ENCODE peak calls at places on chromosomes 16 and 17, in eight cellular contexts. One of them, this sample, is unnamed.
A peak's percentile ranks its signal among the peaks of the same experiment; 100 is the strongest.

GRCh38 chr17:18070861-18071340 is 16.8 kb upstream of the DRG2 start:
- DNase-seq in sigmoid colon: no peak
- DNase-seq in tibial artery: no peak
- DNase-seq in OCI-LY7: no peak
- DNase-seq in thyroid gland: peak; percentile 44
- DNase-seq in AG04450: peak; percentile 3
- DNase-seq in AG04449: no peak
- DNase-seq in upper lobe of right lung: no peak
- DNase-seq in this sample: no peak

GRCh38 chr17:9221231-9222180 is 200.2 kb downstream of the NTN1 start:
- DNase-seq in sigmoid colon: no peak
- DNase-seq in OCI-LY7: no peak
- DNase-seq in AG04450: no peak
- DNase-seq in tibial artery: no peak
- DNase-seq in AG04449: no peak
- DNase-seq in upper lobe of right lung: no peak
- DNase-seq in thyroid gland: no peak
- DNase-seq in this sample: no peak

GRCh38 chr17:65567566-65567965 is 6.1 kb upstream of the AXIN2 start:
- DNase-seq in thyroid gland: no peak
- DNase-seq in OCI-LY7: no peak
- DNase-seq in upper lobe of right lung: no peak
- DNase-seq in tibial artery: no peak
- DNase-seq in sigmoid colon: no peak
- DNase-seq in AG04450: no peak
- DNase-seq in AG04449: no peak
- DNase-seq in this sample: no peak

GRCh38 chr17:4529533-4530152 is 25.5 kb downstream of the MYBBP1A start:
- DNase-seq in tibial artery: no peak
- DNase-seq in thyroid gland: no peak
- DNase-seq in AG04449: no peak
- DNase-seq in AG04450: no peak
- DNase-seq in sigmoid colon: no peak
- DNase-seq in OCI-LY7: no peak
- DNase-seq in upper lobe of right lung: no peak
- DNase-seq in this sample: no peak

GRCh38 chr16:12480916-12481315 is 322.8 kb downstream of the CPPED1 start:
- DNase-seq in OCI-LY7: no peak
- DNase-seq in sigmoid colon: no peak
- DNase-seq in AG04450: no peak
- DNase-seq in thyroid gland: no peak
- DNase-seq in upper lobe of right lung: peak; percentile 6
- DNase-seq in AG04449: no peak
- DNase-seq in tibial artery: no peak
- DNase-seq in this sample: no peak

GRCh38 chr17:62761884-62762283 is 46.2 kb downstream of the MARCHF10 start:
- DNase-seq in upper lobe of right lung: no peak
- DNase-seq in AG04449: no peak
- DNase-seq in tibial artery: no peak
- DNase-seq in thyroid gland: no peak
- DNase-seq in AG04450: no peak
- DNase-seq in sigmoid colon: no peak
- DNase-seq in OCI-LY7: no peak
- DNase-seq in this sample: no peak

GRCh38 chr16:66129196-66129595 is 237.3 kb upstream of the CDH5 start:
- DNase-seq in AG04450: no peak
- DNase-seq in tibial artery: no peak
- DNase-seq in sigmoid colon: no peak
- DNase-seq in OCI-LY7: no peak
- DNase-seq in upper lobe of right lung: no peak
- DNase-seq in AG04449: no peak
- DNase-seq in thyroid gland: no peak
- DNase-seq in this sample: no peak

GRCh38 chr17:55601874-55602364 is 90.7 kb upstream of the SMIM36 start:
- DNase-seq in tibial artery: no peak
- DNase-seq in OCI-LY7: peak; percentile 26
- DNase-seq in sigmoid colon: no peak
- DNase-seq in upper lobe of right lung: no peak
- DNase-seq in thyroid gland: no peak
- DNase-seq in AG04450: no peak
- DNase-seq in AG04449: no peak
- DNase-seq in this sample: no peak

GRCh38 chr17:79947351-79948031 is 88.2 kb downstream of the TBC1D16 start:
- DNase-seq in upper lobe of right lung: peak; percentile 60
- DNase-seq in OCI-LY7: no peak
- DNase-seq in AG04449: no peak
- DNase-seq in sigmoid colon: peak; percentile 58
- DNase-seq in AG04450: no peak
- DNase-seq in tibial artery: peak; percentile 55
- DNase-seq in thyroid gland: no peak
- DNase-seq in this sample: peak; percentile 16

GRCh38 chr17:28579526-28579925 is 2.8 kb upstream of the ALDOC start:
- DNase-seq in OCI-LY7: no peak
- DNase-seq in tibial artery: no peak
- DNase-seq in sigmoid colon: no peak
- DNase-seq in thyroid gland: no peak
- DNase-seq in upper lobe of right lung: no peak
- DNase-seq in AG04449: no peak
- DNase-seq in AG04450: no peak
- DNase-seq in this sample: no peak

GRCh38 chr16:71263581-71263980 is 25.6 kb downstream of the CMTR2 start:
- DNase-seq in tibial artery: no peak
- DNase-seq in thyroid gland: no peak
- DNase-seq in AG04450: no peak
- DNase-seq in sigmoid colon: no peak
- DNase-seq in upper lobe of right lung: no peak
- DNase-seq in AG04449: no peak
- DNase-seq in OCI-LY7: no peak
- DNase-seq in this sample: no peak

GRCh38 chr17:48037036-48037881 is at the start of gene COPZ2:
- DNase-seq in OCI-LY7: no peak
- DNase-seq in thyroid gland: peak; percentile 84
- DNase-seq in AG04450: no peak
- DNase-seq in upper lobe of right lung: peak; percentile 87
- DNase-seq in sigmoid colon: peak; percentile 87
- DNase-seq in tibial artery: peak; percentile 87
- DNase-seq in AG04449: no peak
- DNase-seq in this sample: no peak

GRCh38 chr16:48608871-48609452 is 1.0 kb downstream of the N4BP1 start:
- DNase-seq in AG04449: no peak
- DNase-seq in upper lobe of right lung: no peak
- DNase-seq in tibial artery: no peak
- DNase-seq in OCI-LY7: no peak
- DNase-seq in AG04450: no peak
- DNase-seq in thyroid gland: no peak
- DNase-seq in sigmoid colon: no peak
- DNase-seq in this sample: no peak

GRCh38 chr17:77182205-77182604 is 41.4 kb downstream of the SEC14L1 start:
- DNase-seq in OCI-LY7: peak; percentile 26
- DNase-seq in AG04450: no peak
- DNase-seq in AG04449: no peak
- DNase-seq in sigmoid colon: no peak
- DNase-seq in tibial artery: no peak
- DNase-seq in thyroid gland: no peak
- DNase-seq in upper lobe of right lung: no peak
- DNase-seq in this sample: no peak

GRCh38 chr17:58575511-58575910 is 61.1 kb upstream of the MTMR4 start:
- DNase-seq in AG04449: peak; percentile 16
- DNase-seq in AG04450: no peak
- DNase-seq in tibial artery: no peak
- DNase-seq in sigmoid colon: no peak
- DNase-seq in OCI-LY7: no peak
- DNase-seq in thyroid gland: no peak
- DNase-seq in upper lobe of right lung: no peak
- DNase-seq in this sample: peak; percentile 32

GRCh38 chr17:80596760-80597608 is 52.3 kb downstream of the RPTOR start:
- DNase-seq in AG04449: no peak
- DNase-seq in AG04450: no peak
- DNase-seq in thyroid gland: no peak
- DNase-seq in upper lobe of right lung: no peak
- DNase-seq in OCI-LY7: no peak
- DNase-seq in sigmoid colon: no peak
- DNase-seq in tibial artery: no peak
- DNase-seq in this sample: no peak

GRCh38 chr17:37067555-37068111 is 118.9 kb downstream of the AATF start:
- DNase-seq in AG04449: peak; percentile 23
- DNase-seq in AG04450: peak; percentile 38
- DNase-seq in tibial artery: no peak
- DNase-seq in OCI-LY7: no peak
- DNase-seq in thyroid gland: no peak
- DNase-seq in sigmoid colon: peak; percentile 69
- DNase-seq in upper lobe of right lung: no peak
- DNase-seq in this sample: peak; percentile 45

GRCh38 chr16:15866451-15866850 is 9.6 kb upstream of the MYH11 start:
- DNase-seq in tibial artery: no peak
- DNase-seq in AG04450: no peak
- DNase-seq in upper lobe of right lung: no peak
- DNase-seq in sigmoid colon: no peak
- DNase-seq in thyroid gland: no peak
- DNase-seq in AG04449: no peak
- DNase-seq in OCI-LY7: no peak
- DNase-seq in this sample: no peak

GRCh38 chr16:52050418-52050817 is 496.5 kb downstream of the TOX3 start:
- DNase-seq in sigmoid colon: no peak
- DNase-seq in OCI-LY7: no peak
- DNase-seq in thyroid gland: no peak
- DNase-seq in AG04449: no peak
- DNase-seq in upper lobe of right lung: no peak
- DNase-seq in AG04450: no peak
- DNase-seq in tibial artery: no peak
- DNase-seq in this sample: no peak

GRCh38 chr16:13510425-13511151 is 409.4 kb upstream of the ERCC4 start:
- DNase-seq in OCI-LY7: peak; percentile 8
- DNase-seq in upper lobe of right lung: no peak
- DNase-seq in AG04450: no peak
- DNase-seq in AG04449: no peak
- DNase-seq in thyroid gland: no peak
- DNase-seq in sigmoid colon: no peak
- DNase-seq in tibial artery: no peak
- DNase-seq in this sample: no peak

GRCh38 chr17:8408371-8408770 is 10.7 kb upstream of the RNF222 start:
- DNase-seq in thyroid gland: peak; percentile 84
- DNase-seq in OCI-LY7: no peak
- DNase-seq in AG04450: no peak
- DNase-seq in sigmoid colon: no peak
- DNase-seq in tibial artery: peak; percentile 56
- DNase-seq in AG04449: no peak
- DNase-seq in upper lobe of right lung: no peak
- DNase-seq in this sample: no peak

GRCh38 chr17:50488880-50489279 is 10.2 kb downstream of the RSAD1 start:
- DNase-seq in sigmoid colon: no peak
- DNase-seq in OCI-LY7: no peak
- DNase-seq in AG04449: no peak
- DNase-seq in thyroid gland: no peak
- DNase-seq in AG04450: no peak
- DNase-seq in tibial artery: no peak
- DNase-seq in upper lobe of right lung: no peak
- DNase-seq in this sample: no peak
- H3K4me3 ChIP-seq in sigmoid colon: no peak overlapping the region
- H3K4me3 ChIP-seq in OCI-LY7: no peak overlapping the region
- H3K4me3 ChIP-seq in AG04449: no peak overlapping the region
- H3K4me3 ChIP-seq in thyroid gland: no peak overlapping the region
- H3K4me3 ChIP-seq in AG04450: no peak overlapping the region
- H3K4me3 ChIP-seq in tibial artery: no peak overlapping the region
- H3K4me3 ChIP-seq in upper lobe of right lung: no peak overlapping the region
- H3K4me3 ChIP-seq in this sample: no peak overlapping the region

GRCh38 chr16:49757744-49758069 is 98.2 kb downstream of the ZNF423 start:
- DNase-seq in AG04450: no peak
- DNase-seq in OCI-LY7: no peak
- DNase-seq in upper lobe of right lung: no peak
- DNase-seq in AG04449: no peak
- DNase-seq in tibial artery: no peak
- DNase-seq in thyroid gland: no peak
- DNase-seq in sigmoid colon: no peak
- DNase-seq in this sample: no peak

GRCh38 chr16:49756971-49757743 is 98.8 kb downstream of the ZNF423 start:
- DNase-seq in AG04450: no peak
- DNase-seq in thyroid gland: no peak
- DNase-seq in OCI-LY7: no peak
- DNase-seq in upper lobe of right lung: no peak
- DNase-seq in sigmoid colon: no peak
- DNase-seq in tibial artery: no peak
- DNase-seq in AG04449: no peak
- DNase-seq in this sample: no peak

GRCh38 chr16:49755716-49756115 is 100.2 kb downstream of the ZNF423 start:
- DNase-seq in OCI-LY7: no peak
- DNase-seq in AG04449: no peak
- DNase-seq in AG04450: no peak
- DNase-seq in sigmoid colon: no peak
- DNase-seq in thyroid gland: no peak
- DNase-seq in upper lobe of right lung: no peak
- DNase-seq in tibial artery: no peak
- DNase-seq in this sample: no peak

GRCh38 chr16:49754495-49755290 is 101.2 kb downstream of the ZNF423 start:
- DNase-seq in sigmoid colon: no peak
- DNase-seq in upper lobe of right lung: no peak
- DNase-seq in AG04449: no peak
- DNase-seq in AG04450: no peak
- DNase-seq in OCI-LY7: no peak
- DNase-seq in thyroid gland: no peak
- DNase-seq in tibial artery: no peak
- DNase-seq in this sample: no peak

GRCh38 chr16:49755291-49755611 is 100.7 kb downstream of the ZNF423 start:
- DNase-seq in upper lobe of right lung: no peak
- DNase-seq in AG04449: no peak
- DNase-seq in AG04450: peak; percentile 3
- DNase-seq in thyroid gland: no peak
- DNase-seq in sigmoid colon: no peak
- DNase-seq in tibial artery: no peak
- DNase-seq in OCI-LY7: no peak
- DNase-seq in this sample: no peak
- H3K4me3 ChIP-seq in upper lobe of right lung: peak overlapping the region; percentile 48
- H3K4me3 ChIP-seq in AG04449: peak overlapping the region; percentile 37
- H3K4me3 ChIP-seq in AG04450: no peak overlapping the region
- H3K4me3 ChIP-seq in thyroid gland: no peak overlapping the region
- H3K4me3 ChIP-seq in sigmoid colon: no peak overlapping the region
- H3K4me3 ChIP-seq in tibial artery: peak overlapping the region; percentile 26
- H3K4me3 ChIP-seq in OCI-LY7: no peak overlapping the region
- H3K4me3 ChIP-seq in this sample: peak overlapping the region; percentile 37

DNA sequence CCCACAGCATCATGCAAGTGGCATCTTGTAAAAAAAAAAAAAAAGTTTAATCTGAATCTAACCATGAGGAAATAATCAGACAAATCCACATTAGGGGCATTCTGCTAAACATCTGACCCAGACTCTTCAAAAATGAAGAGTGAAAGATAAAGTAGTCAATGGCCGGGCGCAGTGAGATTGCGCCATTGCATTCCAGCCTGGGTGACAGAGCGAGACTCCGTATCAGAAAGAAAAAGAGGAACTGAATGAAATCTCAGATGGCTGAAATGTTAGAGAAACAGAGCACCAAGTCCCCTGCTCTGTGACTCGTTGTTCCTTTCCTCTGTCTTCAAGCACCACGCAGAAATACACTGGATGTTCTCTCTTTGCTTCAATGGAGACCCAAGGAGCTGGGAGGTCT is 12.7 kb upstream of the RNF135 start:
- DNase-seq in AG04450: no peak
- DNase-seq in AG04449: no peak
- DNase-seq in upper lobe of right lung: peak; percentile 70
- DNase-seq in thyroid gland: peak; percentile 48
- DNase-seq in sigmoid colon: no peak
- DNase-seq in tibial artery: peak; percentile 33
- DNase-seq in OCI-LY7: peak; percentile 77
- DNase-seq in this sample: no peak
- H3K4me3 ChIP-seq in AG04450: no peak overlapping the region
- H3K4me3 ChIP-seq in AG04449: no peak overlapping the region
- H3K4me3 ChIP-seq in upper lobe of right lung: no peak overlapping the region
- H3K4me3 ChIP-seq in thyroid gland: no peak overlapping the region
- H3K4me3 ChIP-seq in sigmoid colon: no peak overlapping the region
- H3K4me3 ChIP-seq in tibial artery: no peak overlapping the region
- H3K4me3 ChIP-seq in OCI-LY7: no peak overlapping the region
- H3K4me3 ChIP-seq in this sample: no peak overlapping the region

GRCh38 chr16:31085873-31086628 is 2.7 kb downstream of the PRSS53 start:
- DNase-seq in AG04449: no peak
- DNase-seq in OCI-LY7: no peak
- DNase-seq in upper lobe of right lung: no peak
- DNase-seq in sigmoid colon: no peak
- DNase-seq in tibial artery: no peak
- DNase-seq in thyroid gland: no peak
- DNase-seq in AG04450: no peak
- DNase-seq in this sample: no peak
- H3K4me3 ChIP-seq in AG04449: no peak overlapping the region
- H3K4me3 ChIP-seq in OCI-LY7: no peak overlapping the region
- H3K4me3 ChIP-seq in upper lobe of right lung: no peak overlapping the region
- H3K4me3 ChIP-seq in sigmoid colon: no peak overlapping the region
- H3K4me3 ChIP-seq in tibial artery: no peak overlapping the region
- H3K4me3 ChIP-seq in thyroid gland: no peak overlapping the region
- H3K4me3 ChIP-seq in AG04450: no peak overlapping the region
- H3K4me3 ChIP-seq in this sample: no peak overlapping the region

This sample was measured in skeletal muscle cell.